ENCODE peak calls at places on chromosomes 13 and 19, in nine cellular contexts. One of them, this sample, is unnamed.

GRCh38 chr19:29290853-29291252 is 77.9 kb upstream of the UQCRFS1 start:
- DNase-seq in RWPE1: no peak
- DNase-seq in cardiac fibroblast: no peak
- DNase-seq in AG10803: no peak
- DNase-seq in HFF-Myc: no peak
- DNase-seq in sigmoid colon: no peak
- DNase-seq in left lung: no peak
- DNase-seq in AG04450: no peak
- DNase-seq in astrocyte: no peak
- DNase-seq in this sample: no peak

GRCh38 chr19:41701401-41702075 is 6.9 kb upstream of the CEACAM5 start:
- DNase-seq in AG10803: no peak
- DNase-seq in astrocyte: no peak
- DNase-seq in cardiac fibroblast: no peak
- DNase-seq in RWPE1: no peak
- DNase-seq in AG04450: no peak
- DNase-seq in HFF-Myc: no peak
- DNase-seq in sigmoid colon: peak; percentile 52
- DNase-seq in left lung: no peak
- DNase-seq in this sample: peak; percentile 46

GRCh38 chr19:55581145-55581827 is 638 bp upstream of the ZNF579 start:
- DNase-seq in cardiac fibroblast: no peak
- DNase-seq in left lung: no peak
- DNase-seq in astrocyte: no peak
- DNase-seq in sigmoid colon: no peak
- DNase-seq in AG04450: no peak
- DNase-seq in HFF-Myc: no peak
- DNase-seq in RWPE1: no peak
- DNase-seq in AG10803: no peak
- DNase-seq in this sample: peak; percentile 50

GRCh38 chr13:72495681-72496080 is 231.7 kb downstream of the MZT1 start:
- DNase-seq in AG04450: no peak
- DNase-seq in astrocyte: no peak
- DNase-seq in HFF-Myc: no peak
- DNase-seq in cardiac fibroblast: no peak
- DNase-seq in left lung: no peak
- DNase-seq in sigmoid colon: no peak
- DNase-seq in AG10803: no peak
- DNase-seq in RWPE1: no peak
- DNase-seq in this sample: no peak

GRCh38 chr19:38482496-38482895 is 49.0 kb downstream of the RYR1 start:
- DNase-seq in HFF-Myc: no peak
- DNase-seq in astrocyte: no peak
- DNase-seq in left lung: no peak
- DNase-seq in sigmoid colon: no peak
- DNase-seq in RWPE1: no peak
- DNase-seq in AG10803: no peak
- DNase-seq in cardiac fibroblast: no peak
- DNase-seq in AG04450: no peak
- DNase-seq in this sample: no peak

GRCh38 chr19:3507371-3508120 is 1.4 kb downstream of the FZR1 start:
- DNase-seq in sigmoid colon: no peak
- DNase-seq in left lung: no peak
- DNase-seq in RWPE1: no peak
- DNase-seq in AG10803: no peak
- DNase-seq in cardiac fibroblast: no peak
- DNase-seq in astrocyte: no peak
- DNase-seq in HFF-Myc: no peak
- DNase-seq in AG04450: no peak
- DNase-seq in this sample: peak; percentile 50

GRCh38 chr19:31693870-31694269 is 344.6 kb upstream of the TSHZ3 start:
- DNase-seq in astrocyte: no peak
- DNase-seq in AG10803: no peak
- DNase-seq in sigmoid colon: no peak
- DNase-seq in RWPE1: no peak
- DNase-seq in cardiac fibroblast: no peak
- DNase-seq in left lung: no peak
- DNase-seq in AG04450: no peak
- DNase-seq in HFF-Myc: no peak
- DNase-seq in this sample: no peak

GRCh38 chr19:18603958-18604819 is 2.4 kb downstream of the CRLF1 start:
- DNase-seq in AG04450: no peak
- DNase-seq in HFF-Myc: no peak
- DNase-seq in left lung: no peak
- DNase-seq in sigmoid colon: no peak
- DNase-seq in AG10803: no peak
- DNase-seq in cardiac fibroblast: no peak
- DNase-seq in astrocyte: no peak
- DNase-seq in RWPE1: no peak
- DNase-seq in this sample: no peak

GRCh38 chr19:5356918-5357317 is 16.3 kb upstream of the PTPRS start:
- DNase-seq in sigmoid colon: no peak
- DNase-seq in AG04450: no peak
- DNase-seq in astrocyte: no peak
- DNase-seq in RWPE1: no peak
- DNase-seq in cardiac fibroblast: no peak
- DNase-seq in left lung: no peak
- DNase-seq in AG10803: no peak
- DNase-seq in HFF-Myc: no peak
- DNase-seq in this sample: no peak

GRCh38 chr19:28318469-28319179 is 894.3 kb downstream of the UQCRFS1 start:
- DNase-seq in sigmoid colon: no peak
- DNase-seq in AG04450: no peak
- DNase-seq in AG10803: no peak
- DNase-seq in RWPE1: no peak
- DNase-seq in cardiac fibroblast: no peak
- DNase-seq in astrocyte: no peak
- DNase-seq in left lung: no peak
- DNase-seq in HFF-Myc: no peak
- DNase-seq in this sample: no peak

GRCh38 chr19:33373701-33374405 is at the start of gene CEBPG:
- DNase-seq in astrocyte: peak; percentile 9
- DNase-seq in left lung: no peak
- DNase-seq in sigmoid colon: peak; percentile 78
- DNase-seq in AG04450: no peak
- DNase-seq in AG10803: peak; percentile 77
- DNase-seq in cardiac fibroblast: peak; percentile 72
- DNase-seq in HFF-Myc: no peak
- DNase-seq in RWPE1: peak; percentile 70
- DNase-seq in this sample: peak; percentile 58
- TF ChIP-seq CTCF in astrocyte: peak; percentile 3
- TF ChIP-seq CTCF in left lung: no peak
- TF ChIP-seq CTCF in sigmoid colon: no peak
- TF ChIP-seq CTCF in AG04450: peak; percentile 8
- TF ChIP-seq CTCF in AG10803: no peak
- TF ChIP-seq CTCF in cardiac fibroblast: no peak
- TF ChIP-seq CTCF in HFF-Myc: no peak
- TF ChIP-seq CTCF in RWPE1: peak; percentile 39
- TF ChIP-seq CTCF in this sample: peak; percentile 24

GRCh38 chr19:16088351-16088984 is 12.2 kb downstream of the TPM4 start:
- DNase-seq in RWPE1: no peak
- DNase-seq in AG10803: no peak
- DNase-seq in cardiac fibroblast: peak; percentile 72
- DNase-seq in HFF-Myc: no peak
- DNase-seq in astrocyte: peak; percentile 62
- DNase-seq in left lung: peak; percentile 64
- DNase-seq in sigmoid colon: peak; percentile 73
- DNase-seq in AG04450: no peak
- DNase-seq in this sample: no peak
- TF ChIP-seq CTCF in RWPE1: no peak
- TF ChIP-seq CTCF in AG10803: peak; percentile 38
- TF ChIP-seq CTCF in cardiac fibroblast: peak; percentile 13
- TF ChIP-seq CTCF in HFF-Myc: peak; percentile 25
- TF ChIP-seq CTCF in astrocyte: peak; percentile 31
- TF ChIP-seq CTCF in left lung: no peak
- TF ChIP-seq CTCF in sigmoid colon: peak; percentile 10
- TF ChIP-seq CTCF in AG04450: peak; percentile 39
- TF ChIP-seq CTCF in this sample: no peak

GRCh38 chr13:107276936-107277335 is 709.0 kb upstream of the ARGLU1 start:
- DNase-seq in astrocyte: no peak
- DNase-seq in AG04450: no peak
- DNase-seq in HFF-Myc: no peak
- DNase-seq in sigmoid colon: no peak
- DNase-seq in left lung: no peak
- DNase-seq in AG10803: peak; percentile 8
- DNase-seq in cardiac fibroblast: peak; percentile 23
- DNase-seq in RWPE1: no peak
- DNase-seq in this sample: no peak
- TF ChIP-seq CTCF in astrocyte: no peak
- TF ChIP-seq CTCF in AG04450: no peak
- TF ChIP-seq CTCF in HFF-Myc: no peak
- TF ChIP-seq CTCF in sigmoid colon: no peak
- TF ChIP-seq CTCF in left lung: no peak
- TF ChIP-seq CTCF in AG10803: no peak
- TF ChIP-seq CTCF in cardiac fibroblast: no peak
- TF ChIP-seq CTCF in RWPE1: no peak
- TF ChIP-seq CTCF in this sample: no peak

GRCh38 chr13:82739881-82740280 is 1142.4 kb downstream of the SLITRK1 start:
- DNase-seq in HFF-Myc: no peak
- DNase-seq in cardiac fibroblast: peak; percentile 24
- DNase-seq in sigmoid colon: no peak
- DNase-seq in astrocyte: no peak
- DNase-seq in left lung: no peak
- DNase-seq in RWPE1: no peak
- DNase-seq in AG04450: no peak
- DNase-seq in AG10803: no peak
- DNase-seq in this sample: no peak
- TF ChIP-seq CTCF in HFF-Myc: peak; percentile 33
- TF ChIP-seq CTCF in cardiac fibroblast: no peak
- TF ChIP-seq CTCF in sigmoid colon: no peak
- TF ChIP-seq CTCF in astrocyte: no peak
- TF ChIP-seq CTCF in left lung: no peak
- TF ChIP-seq CTCF in RWPE1: no peak
- TF ChIP-seq CTCF in AG04450: peak; percentile 40
- TF ChIP-seq CTCF in AG10803: peak; percentile 39
- TF ChIP-seq CTCF in this sample: no peak

DNA sequence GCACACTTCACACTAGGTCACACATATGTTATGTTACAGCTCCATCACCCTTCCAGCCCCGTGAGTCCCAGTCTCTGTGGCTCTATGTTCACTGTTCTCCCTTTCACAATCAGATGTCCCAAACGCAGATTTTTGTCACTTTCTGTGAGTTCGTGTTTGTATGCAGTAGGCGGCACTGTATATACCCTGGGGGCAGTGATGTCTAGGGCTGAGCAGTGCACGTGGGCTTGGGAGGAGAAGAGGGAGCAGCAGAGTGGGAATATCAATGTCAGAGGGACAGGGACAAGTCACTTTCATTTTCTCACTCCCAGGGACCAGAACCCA is 22.0 kb downstream of the PSG1 start:
- DNase-seq in cardiac fibroblast: no peak
- DNase-seq in AG04450: no peak
- DNase-seq in sigmoid colon: no peak
- DNase-seq in astrocyte: no peak
- DNase-seq in HFF-Myc: no peak
- DNase-seq in left lung: no peak
- DNase-seq in RWPE1: no peak
- DNase-seq in AG10803: no peak
- DNase-seq in this sample: no peak
- TF ChIP-seq CTCF in cardiac fibroblast: no peak
- TF ChIP-seq CTCF in AG04450: no peak
- TF ChIP-seq CTCF in sigmoid colon: no peak
- TF ChIP-seq CTCF in astrocyte: no peak
- TF ChIP-seq CTCF in HFF-Myc: no peak
- TF ChIP-seq CTCF in left lung: no peak
- TF ChIP-seq CTCF in RWPE1: peak; percentile 26
- TF ChIP-seq CTCF in AG10803: no peak
- TF ChIP-seq CTCF in this sample: peak; percentile 38

DNA sequence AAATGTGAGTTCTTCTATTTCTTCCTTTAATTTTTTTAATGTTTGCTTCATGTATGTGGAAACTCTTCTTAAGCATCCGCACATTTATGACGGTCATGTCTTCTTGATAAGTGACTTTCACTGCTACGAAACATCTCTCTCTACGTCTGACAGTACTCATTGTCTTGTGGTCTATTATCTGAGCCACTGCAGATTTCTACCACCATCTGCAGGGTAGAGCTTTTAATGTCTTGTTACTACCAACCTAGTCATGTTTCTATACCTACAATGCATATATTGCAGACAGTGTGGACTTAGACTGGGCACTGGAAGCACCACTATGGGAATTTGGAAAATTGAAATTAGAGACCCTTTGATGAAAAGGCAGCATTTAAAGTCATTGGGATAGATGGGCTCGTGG is 75.4 kb upstream of the ARHGEF7 start:
- DNase-seq in astrocyte: no peak
- DNase-seq in AG10803: no peak
- DNase-seq in cardiac fibroblast: no peak
- DNase-seq in sigmoid colon: no peak
- DNase-seq in AG04450: no peak
- DNase-seq in HFF-Myc: no peak
- DNase-seq in left lung: no peak
- DNase-seq in RWPE1: no peak
- DNase-seq in this sample: no peak
- TF ChIP-seq CTCF in astrocyte: no peak
- TF ChIP-seq CTCF in AG10803: no peak
- TF ChIP-seq CTCF in cardiac fibroblast: no peak
- TF ChIP-seq CTCF in sigmoid colon: no peak
- TF ChIP-seq CTCF in AG04450: no peak
- TF ChIP-seq CTCF in HFF-Myc: no peak
- TF ChIP-seq CTCF in left lung: no peak
- TF ChIP-seq CTCF in RWPE1: no peak
- TF ChIP-seq CTCF in this sample: no peak

DNA sequence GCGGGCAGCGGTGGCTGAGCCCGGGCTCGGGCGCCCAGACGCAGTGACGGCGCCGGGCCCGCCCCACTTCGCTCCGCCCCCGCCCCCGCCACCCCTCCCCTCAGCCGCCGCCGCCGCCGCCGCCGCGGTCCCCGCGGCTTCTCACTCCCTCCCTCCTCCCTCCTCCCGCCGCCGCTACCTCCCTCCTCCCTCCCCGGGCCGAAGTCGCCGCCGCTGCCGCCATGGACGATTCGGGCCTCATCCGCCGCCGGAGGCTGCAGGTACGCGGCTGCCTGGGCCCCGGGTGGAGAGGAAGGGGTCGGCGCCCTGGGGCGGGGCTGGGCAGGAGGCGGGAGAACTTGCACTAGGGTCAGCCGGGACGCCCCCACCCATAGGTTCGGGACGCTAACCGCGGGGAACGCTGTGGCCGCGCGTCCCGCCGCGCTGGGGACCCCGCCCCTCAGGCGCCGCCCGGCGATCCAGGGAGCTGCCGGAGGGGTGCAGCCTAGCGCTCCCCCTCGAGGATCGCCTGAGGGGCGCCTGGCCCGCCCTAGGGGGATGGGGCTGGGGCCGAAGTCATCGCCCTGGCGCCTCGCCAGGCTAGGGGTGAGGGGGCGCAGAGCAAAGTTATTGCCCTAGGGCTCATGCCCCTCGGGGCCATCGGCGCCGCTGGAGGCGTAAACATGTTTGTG is 497 bp downstream of the RTBDN start:
- DNase-seq in sigmoid colon: no peak
- DNase-seq in RWPE1: peak; percentile 50
- DNase-seq in cardiac fibroblast: peak; percentile 8
- DNase-seq in HFF-Myc: no peak
- DNase-seq in AG10803: no peak
- DNase-seq in AG04450: no peak
- DNase-seq in left lung: no peak
- DNase-seq in astrocyte: no peak
- DNase-seq in this sample: peak; percentile 31
- TF ChIP-seq CTCF in sigmoid colon: no peak
- TF ChIP-seq CTCF in RWPE1: no peak
- TF ChIP-seq CTCF in cardiac fibroblast: no peak
- TF ChIP-seq CTCF in HFF-Myc: no peak
- TF ChIP-seq CTCF in AG10803: no peak
- TF ChIP-seq CTCF in AG04450: no peak
- TF ChIP-seq CTCF in left lung: no peak
- TF ChIP-seq CTCF in astrocyte: no peak
- TF ChIP-seq CTCF in this sample: no peak

This sample was measured in activated CD8-positive, alpha-beta T cell treated with anti-CD3 and anti-CD28 coated beads for 36 hours.